ENCODE peak calls at places on chromosomes 6 and 20, in six cellular contexts. C is K562, O is IMR-90, E is HepG2, K is GM12878, Q is H1. P is an unnamed sample.

GRCh38 chr6:49252901-49253300 is 210.2 kb downstream of the MMUT start:
- DNase-seq in C (no peak), O (no peak), E (no peak), K (no peak), Q (no peak), P (no peak)

GRCh38 chr6:101083533-101084172 is 202.5 kb upstream of the ASCC3 start:
- DNase-seq in C (no peak), O (peak), E (peak), K (no peak), Q (no peak), P (no peak)

GRCh38 chr20:60754866-60755265 is 497.2 kb upstream of the CDH4 start:
- DNase-seq in C (no peak), O (no peak), E (no peak), K (no peak), Q (no peak), P (no peak)

GRCh38 chr20:829531-829930 is 4.0 kb upstream of the FAM110A start:
- DNase-seq in C (no peak), O (peak), E (no peak), K (no peak), Q (no peak), P (no peak)

GRCh38 chr6:36700071-36700811 is 2.6 kb downstream of the RAB44 start:
- DNase-seq in C (no peak), O (no peak), E (no peak), K (no peak), Q (no peak), P (no peak)

GRCh38 chr6:99349620-99350141 is at the start of gene FAXC:
- DNase-seq in C (peak), O (peak), E (peak), K (no peak), Q (peak), P (peak)

GRCh38 chr6:155080876-155081845 is 86.0 kb downstream of the TIAM2 start:
- DNase-seq in C (no peak), O (peak), E (no peak), K (no peak), Q (no peak), P (no peak)

GRCh38 chr6:88641178-88641903 is 322.1 kb downstream of the RNGTT start:
- DNase-seq in C (no peak), O (peak), E (no peak), K (peak), Q (no peak), P (no peak)

GRCh38 chr20:61903575-61904340 is 161.9 kb downstream of the TAF4 start:
- DNase-seq in C (no peak), O (no peak), E (no peak), K (no peak), Q (no peak), P (no peak)

GRCh38 chr20:278607-279571 is 11.7 kb downstream of the C20orf96 start:
- DNase-seq in C (no peak), O (no peak), E (no peak), K (no peak), Q (peak), P (no peak)

GRCh38 chr6:38182426-38182825 is 362.9 kb downstream of the ZFAND3 start:
- DNase-seq in C (no peak), O (no peak), E (no peak), K (no peak), Q (no peak), P (no peak)

GRCh38 chr6:31216208-31216898 is 45.9 kb upstream of the POU5F1 start:
- DNase-seq in C (no peak), O (no peak), E (no peak), K (no peak), Q (no peak), P (no peak)

GRCh38 chr20:49759266-49759950 is 45.7 kb upstream of the B4GALT5 start:
- DNase-seq in C (no peak), O (no peak), E (no peak), K (no peak), Q (no peak), P (no peak)

GRCh38 chr6:90131614-90132423 is 164.8 kb downstream of the BACH2 start:
- DNase-seq in C (no peak), O (peak), E (no peak), K (no peak), Q (no peak), P (no peak)

GRCh38 chr20:45965169-45966002 is 6.6 kb downstream of the ZNF335 start:
- DNase-seq in C (no peak), O (no peak), E (no peak), K (no peak), Q (no peak), P (no peak)

GRCh38 chr6:68144667-68145066 is 490.4 kb upstream of the ADGRB3 start:
- DNase-seq in C (peak), O (no peak), E (no peak), K (no peak), Q (no peak), P (no peak)

GRCh38 chr6:159257846-159258245 is 88.6 kb downstream of the FNDC1 start:
- DNase-seq in C (no peak), O (no peak), E (no peak), K (no peak), Q (no peak), P (no peak)

GRCh38 chr6:149360536-149360935 is 39.5 kb upstream of the SUMO4 start:
- DNase-seq in C (no peak), O (no peak), E (no peak), K (no peak), Q (no peak), P (no peak)

GRCh38 chr6:149359439-149359838 is 40.6 kb upstream of the SUMO4 start:
- DNase-seq in C (peak), O (no peak), E (no peak), K (no peak), Q (no peak), P (no peak)

GRCh38 chr6:149354009-149354408 is 36.5 kb downstream of the TAB2 start:
- DNase-seq in C (no peak), O (no peak), E (no peak), K (no peak), Q (no peak), P (no peak)

GRCh38 chr6:149356081-149356750 is 38.7 kb downstream of the TAB2 start:
- DNase-seq in C (no peak), O (no peak), E (no peak), K (no peak), Q (no peak), P (no peak)

GRCh38 chr6:149357726-149358538 is 40.4 kb downstream of the TAB2 start:
- DNase-seq in C (peak), O (peak), E (no peak), K (no peak), Q (no peak), P (no peak)
- H3K27ac ChIP-seq in C (no peak), O (no peak), E (no peak), K (no peak), Q (no peak), P (no peak)

GRCh38 chr6:87071683-87072082 is 23.2 kb downstream of the CGA start:
- DNase-seq in C (no peak), O (no peak), E (no peak), K (no peak), Q (no peak), P (no peak)

GRCh38 chr6:87070750-87071149 is 24.2 kb downstream of the CGA start:
- DNase-seq in C (peak), O (no peak), E (no peak), K (no peak), Q (no peak), P (no peak)

GRCh38 chr6:87068804-87069203 is 26.1 kb downstream of the CGA start:
- DNase-seq in C (no peak), O (no peak), E (no peak), K (no peak), Q (no peak), P (no peak)

GRCh38 chr6:87078983-87079616 is 15.8 kb downstream of the CGA start:
- DNase-seq in C (peak), O (peak), E (peak), K (no peak), Q (peak), P (peak)

DNA sequence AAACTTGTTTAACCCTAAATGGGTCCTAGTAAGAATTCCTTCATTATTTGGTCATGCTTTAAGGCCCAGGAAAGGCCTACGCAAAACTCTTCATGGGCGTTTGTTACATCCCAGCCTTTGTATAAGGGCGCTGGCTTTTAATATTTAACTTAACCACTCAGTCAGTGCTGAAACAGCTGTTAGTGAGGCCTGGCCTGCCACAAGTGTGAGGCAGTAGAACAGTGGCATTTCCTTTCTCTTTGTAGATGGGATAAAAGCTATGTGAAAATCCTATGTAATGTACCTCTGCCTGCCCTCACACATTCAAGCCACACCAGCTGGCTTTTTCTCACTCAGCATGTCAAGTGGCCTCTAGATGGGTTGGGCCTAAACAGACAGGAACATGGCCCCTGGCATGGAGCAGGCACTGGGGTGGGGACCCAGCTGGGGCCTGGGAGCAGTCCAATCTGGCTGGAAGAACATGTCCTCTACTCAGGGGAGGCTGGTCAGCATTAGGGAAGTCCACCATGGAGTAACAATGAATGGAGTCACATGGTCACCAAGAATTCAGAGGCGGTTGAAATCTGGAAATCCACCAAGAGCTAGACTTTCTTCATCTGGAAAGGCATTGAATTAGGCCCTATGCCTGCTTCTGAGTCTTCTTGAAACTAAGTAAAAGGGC is 20.7 kb downstream of the CGA start:
- DNase-seq in C (no peak), O (no peak), E (no peak), K (no peak), Q (no peak), P (no peak)
- H2AFZ ChIP-seq in C (no peak), O (no peak), E (no peak), K (no peak), Q (no peak), P (no peak)

GRCh38 chr20:63740070-63740500 is 509 bp downstream of the SLC2A4RG start:
- DNase-seq in C (peak), O (peak), E (no peak), K (no peak), Q (peak), P (peak)

GRCh38 chr20:63741354-63741675 is 1.7 kb downstream of the SLC2A4RG start:
- DNase-seq in C (no peak), O (no peak), E (no peak), K (no peak), Q (no peak), P (no peak)

GRCh38 chr20:63739129-63740069 is at the start of gene SLC2A4RG:
- DNase-seq in C (peak), O (peak), E (peak), K (no peak), Q (peak), P (peak)

GRCh38 chr20:63741676-63742380 is 2.3 kb downstream of the SLC2A4RG start:
- DNase-seq in C (no peak), O (no peak), E (no peak), K (no peak), Q (peak), P (no peak)

DNA sequence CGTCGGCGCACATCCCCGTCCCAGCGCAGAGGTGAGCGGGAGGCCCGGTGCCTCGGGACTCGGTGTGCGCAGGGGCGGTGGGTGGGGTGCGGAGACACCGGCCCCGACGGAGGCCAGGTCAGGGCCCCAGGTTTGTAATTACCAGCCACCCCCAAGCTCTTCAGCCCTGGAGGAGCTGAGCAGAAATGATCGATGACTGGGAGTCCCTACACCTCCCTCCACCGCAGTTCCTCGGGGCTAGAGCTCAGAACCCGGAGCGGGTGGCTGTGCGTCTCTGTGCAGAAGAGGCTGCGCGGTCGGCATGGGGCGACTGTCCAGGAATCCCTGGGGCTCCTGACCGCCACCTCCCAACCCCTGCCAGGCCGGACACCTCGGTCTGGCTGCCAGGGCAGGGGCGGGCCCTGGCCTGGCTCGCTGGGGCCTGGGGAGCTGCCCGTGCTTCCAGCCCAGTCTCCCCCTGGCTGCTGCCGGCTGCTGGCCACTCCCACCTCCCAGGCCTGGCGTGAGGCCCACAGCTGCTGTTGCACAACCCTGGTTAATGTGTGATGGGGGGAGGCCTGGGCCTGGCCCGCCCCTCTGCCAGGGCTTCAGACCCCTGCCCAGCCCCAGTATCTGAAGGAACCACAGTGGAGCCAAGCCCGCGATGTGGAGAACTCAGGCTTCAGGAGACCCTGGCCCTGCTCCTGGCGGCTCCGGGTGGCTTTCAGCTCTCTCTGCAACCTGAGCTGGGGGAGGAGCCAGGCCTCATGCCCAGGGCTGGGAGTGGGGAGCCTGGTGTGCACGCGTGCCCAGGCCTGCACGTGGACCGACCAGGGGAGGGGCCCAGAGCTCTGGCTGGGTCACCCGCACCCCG is 1.2 kb downstream of the SLC2A4RG start:
- DNase-seq in C (peak), O (peak), E (peak), K (no peak), Q (peak), P (peak)
- TF ChIP-seq RFX5 in C (no peak), O (no peak), E (no peak), K (no peak), Q (no peak), P (no peak)

DNA sequence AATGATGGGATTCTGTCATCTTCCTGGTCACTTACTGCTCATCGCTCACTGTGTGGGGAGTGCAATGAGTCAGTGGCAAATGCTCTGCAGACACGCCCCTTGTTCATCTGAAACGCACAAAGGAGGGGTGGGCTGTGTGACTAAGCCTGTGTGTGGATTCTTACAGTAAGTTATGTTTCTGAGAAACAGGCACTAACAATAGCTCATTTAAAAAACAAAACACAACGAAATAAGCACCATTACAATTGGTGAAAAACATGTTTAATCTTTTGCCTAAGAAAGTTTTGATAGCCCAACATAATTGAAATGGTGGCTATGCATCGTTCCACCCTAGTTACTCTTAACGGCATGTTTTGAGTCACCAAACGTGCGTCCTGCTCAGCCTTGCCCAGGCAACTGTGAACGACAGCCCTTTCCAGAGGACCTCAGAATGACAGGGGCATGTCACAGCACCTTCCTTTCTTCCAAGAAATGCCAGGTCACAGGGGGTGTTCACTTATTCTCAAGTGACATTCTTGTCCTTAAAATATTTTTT is 118.4 kb upstream of the SGK1 start:
- DNase-seq in C (peak), O (peak), E (peak), K (peak), Q (no peak), P (no peak)
- H3K27ac ChIP-seq in C (peak), O (peak), E (no peak), K (no peak), Q (no peak), P (peak)